ENCODE peak calls at places on chromosomes 4 and X, in five cellular contexts. One of them, this sample, is unnamed.

GRCh38 chr4:129998436-129999150 is 902.6 kb downstream of the C4orf33 start:
- DNase-seq in transverse colon: no peak
- DNase-seq in ovary: no peak
- DNase-seq in heart left ventricle: no peak
- DNase-seq in Peyer's patch: no peak
- DNase-seq in this sample: no peak

GRCh38 chr4:114281561-114281960 is 302.1 kb upstream of the ARSJ start:
- DNase-seq in transverse colon: no peak
- DNase-seq in ovary: no peak
- DNase-seq in heart left ventricle: no peak
- DNase-seq in Peyer's patch: no peak
- DNase-seq in this sample: no peak

GRCh38 chr4:26719954-26720552 is 136.2 kb downstream of the TBC1D19 start:
- DNase-seq in transverse colon: no peak
- DNase-seq in ovary: no peak
- DNase-seq in heart left ventricle: no peak
- DNase-seq in Peyer's patch: no peak
- DNase-seq in this sample: no peak

GRCh38 chr4:28921886-28922285 is 1798.3 kb upstream of the PCDH7 start:
- DNase-seq in transverse colon: no peak
- DNase-seq in ovary: no peak
- DNase-seq in heart left ventricle: no peak
- DNase-seq in Peyer's patch: no peak
- DNase-seq in this sample: no peak

GRCh38 chr4:5993876-5994811 is 24.1 kb downstream of the C4orf50 start:
- DNase-seq in transverse colon: no peak
- DNase-seq in ovary: no peak
- DNase-seq in heart left ventricle: no peak
- DNase-seq in Peyer's patch: no peak
- DNase-seq in this sample: no peak

GRCh38 chr4:68906238-68907137 is 45.1 kb downstream of the UGT2A3 start:
- DNase-seq in transverse colon: no peak
- DNase-seq in ovary: no peak
- DNase-seq in heart left ventricle: no peak
- DNase-seq in Peyer's patch: no peak
- DNase-seq in this sample: no peak

GRCh38 chrX:149962859-149963757 is 24.8 kb upstream of the EOLA2 start:
- DNase-seq in transverse colon: peak; percentile 28
- DNase-seq in ovary: peak; percentile 53
- DNase-seq in heart left ventricle: peak; percentile 54
- DNase-seq in Peyer's patch: no peak
- DNase-seq in this sample: peak; percentile 10

GRCh38 chr4:41207330-41207831 is 7.0 kb downstream of the APBB2 start:
- DNase-seq in transverse colon: no peak
- DNase-seq in ovary: no peak
- DNase-seq in heart left ventricle: peak; percentile 45
- DNase-seq in Peyer's patch: no peak
- DNase-seq in this sample: no peak

GRCh38 chr4:85426366-85426765 is 48.6 kb upstream of the ARHGAP24 start:
- DNase-seq in transverse colon: no peak
- DNase-seq in ovary: no peak
- DNase-seq in heart left ventricle: peak; percentile 58
- DNase-seq in Peyer's patch: no peak
- DNase-seq in this sample: no peak

GRCh38 chrX:20204354-20204753 is 62.4 kb downstream of the RPS6KA3 start:
- DNase-seq in transverse colon: no peak
- DNase-seq in ovary: no peak
- DNase-seq in heart left ventricle: no peak
- DNase-seq in Peyer's patch: no peak
- DNase-seq in this sample: no peak

GRCh38 chrX:22534643-22535042 is 261.9 kb downstream of the CBLL2 start:
- DNase-seq in transverse colon: peak; percentile 10
- DNase-seq in ovary: no peak
- DNase-seq in heart left ventricle: no peak
- DNase-seq in Peyer's patch: no peak
- DNase-seq in this sample: no peak

GRCh38 chrX:15744181-15744867 is 6.3 kb downstream of the CA5B start:
- DNase-seq in transverse colon: no peak
- DNase-seq in ovary: peak; percentile 51
- DNase-seq in heart left ventricle: peak; percentile 48
- DNase-seq in Peyer's patch: no peak
- DNase-seq in this sample: no peak

GRCh38 chrX:33205321-33205720 is 6.0 kb downstream of the DMD start:
- DNase-seq in transverse colon: no peak
- DNase-seq in ovary: no peak
- DNase-seq in heart left ventricle: no peak
- DNase-seq in Peyer's patch: no peak
- DNase-seq in this sample: no peak

GRCh38 chr4:183192566-183192965 is 93.5 kb downstream of the WWC2 start:
- DNase-seq in transverse colon: no peak
- DNase-seq in ovary: no peak
- DNase-seq in heart left ventricle: no peak
- DNase-seq in Peyer's patch: no peak
- DNase-seq in this sample: no peak

GRCh38 chrX:31350808-31351074 is 278.9 kb upstream of the FTHL17 start:
- DNase-seq in transverse colon: no peak
- DNase-seq in ovary: no peak
- DNase-seq in heart left ventricle: no peak
- DNase-seq in Peyer's patch: no peak
- DNase-seq in this sample: no peak

GRCh38 chr4:55510685-55511084 is 36.0 kb downstream of the CLOCK start:
- DNase-seq in transverse colon: no peak
- DNase-seq in ovary: no peak
- DNase-seq in heart left ventricle: no peak
- DNase-seq in Peyer's patch: no peak
- DNase-seq in this sample: no peak

GRCh38 chr4:126168484-126168883 is 853.7 kb downstream of the FAT4 start:
- DNase-seq in transverse colon: no peak
- DNase-seq in ovary: no peak
- DNase-seq in heart left ventricle: no peak
- DNase-seq in Peyer's patch: no peak
- DNase-seq in this sample: no peak

GRCh38 chr4:181528570-181529184 is 714.5 kb upstream of the TENM3 start:
- DNase-seq in transverse colon: peak; percentile 80
- DNase-seq in ovary: peak; percentile 17
- DNase-seq in heart left ventricle: peak; percentile 63
- DNase-seq in Peyer's patch: peak; percentile 78
- DNase-seq in this sample: peak; percentile 12

GRCh38 chr4:140052050-140052449 is 101.9 kb downstream of the MAML3 start:
- DNase-seq in transverse colon: peak; percentile 50
- DNase-seq in ovary: peak; percentile 48
- DNase-seq in heart left ventricle: peak; percentile 44
- DNase-seq in Peyer's patch: peak; percentile 63
- DNase-seq in this sample: no peak

GRCh38 chrX:11953615-11954014 is 184.7 kb upstream of the FRMPD4 start:
- DNase-seq in transverse colon: no peak
- DNase-seq in ovary: no peak
- DNase-seq in heart left ventricle: no peak
- DNase-seq in Peyer's patch: no peak
- DNase-seq in this sample: no peak

GRCh38 chrX:3549442-3549875 is 164.0 kb downstream of the PRKX start:
- DNase-seq in transverse colon: no peak
- DNase-seq in ovary: no peak
- DNase-seq in heart left ventricle: no peak
- DNase-seq in Peyer's patch: no peak
- DNase-seq in this sample: no peak

GRCh38 chr4:1405636-1406415 is 416 bp downstream of the NKX1-1 start:
- DNase-seq in transverse colon: no peak
- DNase-seq in ovary: no peak
- DNase-seq in heart left ventricle: no peak
- DNase-seq in Peyer's patch: peak; percentile 36
- DNase-seq in this sample: no peak

GRCh38 chr4:98728433-98728832 is 70.0 kb upstream of the TSPAN5 start:
- DNase-seq in transverse colon: no peak
- DNase-seq in ovary: no peak
- DNase-seq in heart left ventricle: no peak
- DNase-seq in Peyer's patch: no peak
- DNase-seq in this sample: no peak

GRCh38 chr4:161680146-161680545 is 483.7 kb downstream of the FSTL5 start:
- DNase-seq in transverse colon: no peak
- DNase-seq in ovary: no peak
- DNase-seq in heart left ventricle: no peak
- DNase-seq in Peyer's patch: no peak
- DNase-seq in this sample: no peak

GRCh38 chrX:71944369-71944768 is 33.7 kb downstream of the NHSL2 start:
- DNase-seq in transverse colon: no peak
- DNase-seq in ovary: no peak
- DNase-seq in heart left ventricle: no peak
- DNase-seq in Peyer's patch: no peak
- DNase-seq in this sample: no peak

GRCh38 chr4:5799406-5799805 is 88.4 kb downstream of the EVC start:
- DNase-seq in transverse colon: no peak
- DNase-seq in ovary: no peak
- DNase-seq in heart left ventricle: no peak
- DNase-seq in Peyer's patch: peak; percentile 33
- DNase-seq in this sample: no peak

GRCh38 chrX:132740316-132741123 is 217.9 kb downstream of the HS6ST2 start:
- DNase-seq in transverse colon: no peak
- DNase-seq in ovary: no peak
- DNase-seq in heart left ventricle: no peak
- DNase-seq in Peyer's patch: no peak
- DNase-seq in this sample: no peak

DNA sequence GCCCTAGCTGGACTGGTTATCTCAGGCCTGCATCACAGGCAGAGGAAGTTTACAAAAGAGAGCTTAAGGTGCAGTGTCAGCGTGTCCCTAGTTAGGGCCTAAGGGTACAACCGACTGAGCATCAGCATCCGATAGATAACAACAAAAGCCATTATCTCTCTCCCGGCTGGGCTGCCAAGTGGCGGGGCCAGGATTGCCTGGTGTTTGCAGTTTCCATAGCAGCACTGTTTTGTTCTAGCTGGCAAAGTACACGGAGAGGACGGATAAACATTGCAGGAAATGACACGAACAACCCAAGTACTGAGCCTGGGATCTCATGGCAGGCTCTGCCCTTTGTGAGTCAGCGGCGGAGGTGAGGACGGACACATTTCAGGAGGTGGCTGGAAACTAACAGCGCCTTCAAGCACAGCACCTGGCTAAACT is 104.7 kb upstream of the NOCT start:
- DNase-seq in transverse colon: peak; percentile 75
- DNase-seq in ovary: no peak
- DNase-seq in heart left ventricle: peak; percentile 87
- DNase-seq in Peyer's patch: peak; percentile 77
- DNase-seq in this sample: peak; percentile 36
- TF ChIP-seq POLR2A in transverse colon: peak; percentile 56
- TF ChIP-seq POLR2A in ovary: no peak
- TF ChIP-seq POLR2A in heart left ventricle: peak; percentile 25
- TF ChIP-seq POLR2A in Peyer's patch: no peak
- TF ChIP-seq POLR2A in this sample: no peak

DNA sequence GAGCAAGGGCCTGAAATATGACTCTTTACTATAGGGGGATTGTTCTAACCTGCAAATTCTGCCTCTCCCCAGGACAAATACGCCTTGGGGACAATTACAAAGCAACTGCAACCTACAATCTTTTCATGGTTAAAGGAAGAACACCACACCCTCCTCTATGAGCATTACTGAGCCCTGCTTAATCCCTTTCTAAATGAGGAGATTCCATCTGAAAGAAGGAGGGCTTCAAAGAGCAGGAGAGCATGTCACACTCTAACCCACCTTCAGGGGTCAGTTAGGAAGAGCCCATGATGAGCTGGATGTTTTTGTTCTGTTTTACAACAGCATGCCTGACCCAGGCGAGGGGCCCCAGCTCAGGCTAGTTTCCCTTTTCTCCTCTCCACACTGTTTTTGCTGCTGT is 134.0 kb upstream of the ANXA3 start:
- DNase-seq in transverse colon: no peak
- DNase-seq in ovary: no peak
- DNase-seq in heart left ventricle: no peak
- DNase-seq in Peyer's patch: no peak
- DNase-seq in this sample: no peak
- TF ChIP-seq POLR2A in transverse colon: no peak
- TF ChIP-seq POLR2A in ovary: no peak
- TF ChIP-seq POLR2A in heart left ventricle: no peak
- TF ChIP-seq POLR2A in Peyer's patch: no peak
- TF ChIP-seq POLR2A in this sample: no peak

GRCh38 chr4:105471566-105472176 is 2.2 kb downstream of the PPA2 start:
- DNase-seq in transverse colon: peak; percentile 78
- DNase-seq in ovary: peak; percentile 49
- DNase-seq in heart left ventricle: peak; percentile 53
- DNase-seq in Peyer's patch: peak; percentile 48
- DNase-seq in this sample: peak; percentile 16
- TF ChIP-seq POLR2A in transverse colon: no peak
- TF ChIP-seq POLR2A in ovary: no peak
- TF ChIP-seq POLR2A in heart left ventricle: no peak
- TF ChIP-seq POLR2A in Peyer's patch: no peak
- TF ChIP-seq POLR2A in this sample: no peak

GRCh38 chr4:7564242-7564641 is 129.5 kb upstream of the PSAPL1 start:
- DNase-seq in transverse colon: no peak
- DNase-seq in ovary: no peak
- DNase-seq in heart left ventricle: no peak
- DNase-seq in Peyer's patch: no peak
- DNase-seq in this sample: no peak
- TF ChIP-seq POLR2A in transverse colon: no peak
- TF ChIP-seq POLR2A in ovary: no peak
- TF ChIP-seq POLR2A in heart left ventricle: no peak
- TF ChIP-seq POLR2A in Peyer's patch: no peak
- TF ChIP-seq POLR2A in this sample: no peak

GRCh38 chr4:86935499-86935832 is 655 bp downstream of the AFF1 start:
- DNase-seq in transverse colon: no peak
- DNase-seq in ovary: no peak
- DNase-seq in heart left ventricle: no peak
- DNase-seq in Peyer's patch: no peak
- DNase-seq in this sample: no peak

GRCh38 chr4:86934147-86934771 is 552 bp upstream of the AFF1 start:
- DNase-seq in transverse colon: peak; percentile 9
- DNase-seq in ovary: no peak
- DNase-seq in heart left ventricle: no peak
- DNase-seq in Peyer's patch: no peak
- DNase-seq in this sample: no peak

GRCh38 chr4:86934772-86935498 is at the start of gene AFF1:
- DNase-seq in transverse colon: peak; percentile 96
- DNase-seq in ovary: peak; percentile 90
- DNase-seq in heart left ventricle: peak; percentile 96
- DNase-seq in Peyer's patch: peak; percentile 98
- DNase-seq in this sample: peak; percentile 51

GRCh38 chr4:86939123-86939522 is 4.3 kb downstream of the AFF1 start:
- DNase-seq in transverse colon: no peak
- DNase-seq in ovary: no peak
- DNase-seq in heart left ventricle: no peak
- DNase-seq in Peyer's patch: no peak
- DNase-seq in this sample: no peak

GRCh38 chr4:86935833-86936721 is 1.3 kb downstream of the AFF1 start:
- DNase-seq in transverse colon: peak; percentile 87
- DNase-seq in ovary: peak; percentile 43
- DNase-seq in heart left ventricle: peak; percentile 54
- DNase-seq in Peyer's patch: peak; percentile 82
- DNase-seq in this sample: peak; percentile 35
- TF ChIP-seq POLR2A in transverse colon: peak; percentile 79
- TF ChIP-seq POLR2A in ovary: peak; percentile 39
- TF ChIP-seq POLR2A in heart left ventricle: peak; percentile 45
- TF ChIP-seq POLR2A in Peyer's patch: no peak
- TF ChIP-seq POLR2A in this sample: peak; percentile 27